ENCODE peak calls at places on chromosomes 5 and 9, in eight cellular contexts. G is brain microvascular endothelial cell, R is dorsolateral prefrontal cortex, P is kidney epithelial cell, C is BJ, E is H1, S is SJCRH30, J is neuronal stem cell. U is an unnamed sample.

GRCh38 chr5:10719965-10720364 is 41.1 kb downstream of the DAP start:
- DNase-seq in E (no peak), G (peak; percentile 76), P (peak; percentile 96), C (peak; percentile 80), S (no peak), R (no peak), J (no peak), U (no peak)

GRCh38 chr5:31209341-31209740 is 15.9 kb downstream of the CDH6 start:
- DNase-seq in S (no peak), P (no peak), E (no peak), R (no peak), C (no peak), G (no peak), J (no peak), U (no peak)

GRCh38 chr5:98397081-98397480 is 376.4 kb upstream of the RGMB start:
- DNase-seq in J (no peak), G (peak; percentile 15), E (no peak), P (no peak), R (no peak), C (peak; percentile 84), S (no peak), U (no peak)

GRCh38 chr9:77575785-77576184 is 72.3 kb downstream of the GNA14 start:
- DNase-seq in G (no peak), C (no peak), J (peak; percentile 48), E (no peak), S (peak; percentile 45), P (no peak), R (no peak), U (peak; percentile 22)

GRCh38 chr9:72399391-72399790 is 34.4 kb upstream of the ZFAND5 start:
- DNase-seq in S (no peak), P (no peak), R (no peak), J (no peak), E (no peak), C (no peak), G (no peak), U (no peak)

GRCh38 chr5:64693636-64694035 is 3.3 kb downstream of the SHISAL2B start:
- DNase-seq in R (no peak), C (no peak), G (no peak), J (no peak), E (no peak), S (no peak), P (peak; percentile 10), U (no peak)

GRCh38 chr9:109561137-109561536 is 63.0 kb upstream of the PTPN3 start:
- DNase-seq in E (no peak), G (no peak), C (no peak), S (no peak), R (no peak), J (no peak), P (no peak), U (no peak)

GRCh38 chr5:34706084-34706483 is 50.0 kb downstream of the RAI14 start:
- DNase-seq in E (no peak), S (no peak), P (no peak), R (no peak), J (no peak), C (no peak), G (no peak), U (no peak)

GRCh38 chr5:139501376-139501775 is 18.8 kb upstream of the STING1 start:
- DNase-seq in P (no peak), R (no peak), C (no peak), G (no peak), S (no peak), J (no peak), E (no peak), U (no peak)

GRCh38 chr5:40570408-40571129 is 109.1 kb upstream of the PTGER4 start:
- DNase-seq in C (peak; percentile 20), P (peak; percentile 78), G (peak; percentile 76), S (no peak), R (no peak), E (no peak), J (no peak), U (no peak)

GRCh38 chr9:124075761-124076160 is 64.2 kb downstream of the LHX2 start:
- DNase-seq in J (no peak), G (no peak), S (no peak), R (no peak), P (no peak), C (no peak), E (no peak), U (no peak)

GRCh38 chr5:116402235-116402634 is 172.4 kb downstream of the SEMA6A start:
- DNase-seq in R (no peak), P (no peak), C (no peak), G (no peak), S (peak; percentile 51), E (no peak), J (no peak), U (no peak)

GRCh38 chr9:3099601-3100000 is 255.7 kb upstream of the PUM3 start:
- DNase-seq in P (no peak), J (no peak), E (no peak), R (no peak), S (no peak), C (no peak), G (no peak), U (no peak)

GRCh38 chr5:63919763-63920478 is 42.3 kb downstream of the HTR1A start:
- DNase-seq in S (no peak), E (no peak), P (no peak), C (no peak), J (no peak), G (no peak), R (no peak), U (no peak)

GRCh38 chr5:154334406-154335041 is 111.3 kb upstream of the SAP30L start:
- DNase-seq in S (peak; percentile 12), E (no peak), R (no peak), J (no peak), G (no peak), C (no peak), P (no peak), U (no peak)

GRCh38 chr5:57094753-57095683 is 78.8 kb upstream of the GPBP1 start:
- DNase-seq in S (peak; percentile 22), G (peak; percentile 4), P (no peak), C (no peak), J (no peak), E (peak; percentile 15), R (no peak), U (no peak)

GRCh38 chr9:73034962-73035361 is 82.1 kb upstream of the ALDH1A1 start:
- DNase-seq in C (no peak), G (no peak), S (no peak), J (no peak), E (no peak), R (no peak), P (no peak), U (no peak)

DNA sequence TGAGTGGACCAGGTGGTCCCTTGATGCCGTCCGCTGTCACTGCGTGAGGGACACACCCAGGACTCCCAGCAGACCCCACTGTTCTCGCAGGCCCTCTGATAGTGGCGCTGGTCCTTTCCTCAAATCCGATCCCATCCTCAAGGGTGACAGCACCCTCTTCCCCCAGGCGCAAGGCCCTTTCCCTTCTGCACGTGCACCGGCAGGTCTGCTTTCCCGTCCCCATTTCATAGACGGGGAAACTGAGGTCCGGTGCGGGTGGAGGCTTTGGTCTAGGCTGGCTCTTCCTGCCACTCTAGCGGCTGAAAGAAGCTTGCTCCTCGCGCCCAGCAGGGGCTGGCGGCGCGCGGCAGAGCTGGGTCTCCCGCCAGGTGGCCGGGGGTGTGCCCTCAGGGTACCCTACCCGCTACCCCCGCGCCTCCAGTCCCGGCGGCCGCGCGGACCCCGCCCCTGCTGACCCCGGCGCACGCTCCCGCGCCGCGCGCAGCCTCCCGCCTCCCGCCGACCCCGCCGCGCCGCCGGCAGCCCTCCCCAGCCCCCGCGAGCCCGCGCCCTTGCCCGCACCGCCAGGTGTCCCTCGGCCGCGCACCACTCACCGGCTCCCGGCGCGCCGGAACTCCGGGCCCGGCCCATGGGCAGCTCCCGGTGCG is 453 bp downstream of the RASGEF1C start:
- DNase-seq in J (peak; percentile 29), P (no peak), S (no peak), E (no peak), G (no peak), C (no peak), R (no peak), U (peak; percentile 93)
- H3K4me3 ChIP-seq in J (peak overlapping the region; percentile 81), P (peak overlapping the region; percentile 30), S (peak overlapping the region; percentile 28), E (peak overlapping the region; percentile 57), G (peak overlapping the region; percentile 37), C (peak overlapping the region; percentile 25), R (peak overlapping the region; percentile 65), U (peak overlapping the region; percentile 46)

GRCh38 chr9:117284414-117284813 is 130.4 kb downstream of the ASTN2 start:
- DNase-seq in P (no peak), J (no peak), S (no peak), R (no peak), G (no peak), E (no peak), C (no peak), U (no peak)
- H3K4me3 ChIP-seq in P (no peak overlapping the region), J (no peak overlapping the region), S (no peak overlapping the region), R (no peak overlapping the region), G (no peak overlapping the region), E (no peak overlapping the region), C (no peak overlapping the region), U (no peak overlapping the region)

DNA sequence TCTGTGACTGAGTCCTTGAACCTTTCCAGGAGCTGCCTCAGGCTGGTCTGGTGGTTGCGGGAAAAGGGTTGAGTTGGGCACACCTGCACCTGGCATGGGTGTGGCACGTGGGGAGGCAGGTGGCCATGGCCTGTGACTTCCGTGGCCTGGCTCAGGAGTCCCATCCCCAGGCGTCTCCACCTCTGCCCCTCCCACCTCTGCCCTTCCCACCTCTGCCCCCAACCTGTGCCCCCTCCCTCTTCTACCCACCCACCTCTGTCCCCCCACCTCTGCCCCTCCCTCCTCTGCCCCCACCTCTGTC is 1.9 kb upstream of the QRFP start:
- DNase-seq in E (no peak), J (no peak), S (no peak), R (no peak), G (no peak), C (no peak), P (no peak), U (peak; percentile 52)
- H3K4me3 ChIP-seq in E (no peak overlapping the region), J (no peak overlapping the region), S (no peak overlapping the region), R (no peak overlapping the region), G (no peak overlapping the region), C (no peak overlapping the region), P (no peak overlapping the region), U (no peak overlapping the region)

GRCh38 chr9:136658849-136659535 is 3.7 kb upstream of the EGFL7 start:
- DNase-seq in R (no peak), C (no peak), P (no peak), E (no peak), G (no peak), S (no peak), J (no peak), U (no peak)
- H3K4me3 ChIP-seq in R (no peak overlapping the region), C (no peak overlapping the region), P (no peak overlapping the region), E (no peak overlapping the region), G (no peak overlapping the region), S (no peak overlapping the region), J (no peak overlapping the region), U (no peak overlapping the region)

GRCh38 chr5:134586866-134587524 is 45.6 kb downstream of the SAR1B start:
- DNase-seq in C (no peak), R (peak; percentile 79), E (peak; percentile 81), P (no peak), J (peak; percentile 61), G (peak; percentile 66), S (peak; percentile 77), U (peak; percentile 92)
- H3K4me3 ChIP-seq in C (no peak overlapping the region), R (no peak overlapping the region), E (peak overlapping the region; percentile 38), P (no peak overlapping the region), J (no peak overlapping the region), G (no peak overlapping the region), S (no peak overlapping the region), U (no peak overlapping the region)

U was measured in H7.